ENCODE peak calls at places on chromosomes 1 and 21, in six cellular contexts. Z is heart left ventricle, H is IMR-90, K is vagina, I is prostate gland, Y is A549. E is an unnamed sample. For H3K4me1, the result is how much of the 10 kb centered on the place peaks cover.

GRCh38 chr1:231958448-231958847 is 331.9 kb downstream of the DISC1 start:
- DNase-seq in Z (no peak), H (peak), K (no peak), I (no peak), Y (no peak), E (no peak)

GRCh38 chr1:116743535-116743934 is 10.7 kb upstream of the CD2 start:
- DNase-seq in Z (no peak), H (no peak), K (no peak), I (no peak), Y (no peak), E (no peak)

GRCh38 chr1:193184776-193185175 is 1.6 kb downstream of the B3GALT2 start:
- DNase-seq in Z (no peak), H (no peak), K (no peak), I (no peak), Y (no peak), E (no peak)

GRCh38 chr1:30323352-30323751 is 400.0 kb downstream of the MATN1 start:
- DNase-seq in Z (no peak), H (no peak), K (no peak), I (no peak), Y (no peak), E (no peak)

GRCh38 chr1:27331922-27332321 is 9.9 kb upstream of the SYTL1 start:
- DNase-seq in Z (no peak), H (no peak), K (no peak), I (no peak), Y (no peak), E (no peak)

GRCh38 chr1:7608628-7609295 is 162.3 kb upstream of the VAMP3 start:
- DNase-seq in Z (no peak), H (peak), K (no peak), I (no peak), Y (no peak), E (no peak)

GRCh38 chr21:45599146-45599581 is 44.4 kb upstream of the PCBP3 start:
- DNase-seq in Z (no peak), H (no peak), K (no peak), I (no peak), Y (no peak), E (no peak)

GRCh38 chr1:212622467-212622866 is 13.9 kb downstream of the ATF3 start:
- DNase-seq in Z (no peak), H (no peak), K (no peak), I (no peak), Y (no peak), E (no peak)

GRCh38 chr1:95118019-95118499 is 904 bp downstream of the TLCD4 start:
- DNase-seq in Z (no peak), H (no peak), K (no peak), I (peak), Y (no peak), E (no peak)

GRCh38 chr1:9004031-9004730 is 22.0 kb downstream of the SLC2A7 start:
- DNase-seq in Z (no peak), H (no peak), K (no peak), I (no peak), Y (no peak), E (no peak)

GRCh38 chr1:155979525-155980343 is 1.4 kb upstream of the ARHGEF2 start:
- DNase-seq in Z (no peak), H (no peak), K (no peak), I (no peak), Y (no peak), E (peak)
- H3K4me1 ChIP-seq in Z (under half), H (half or more), K (half or more), I (under half), Y (half or more), E (under half)

GRCh38 chr1:147811751-147812150 is 51.3 kb upstream of the GJA5 start:
- DNase-seq in Z (no peak), H (no peak), K (no peak), I (no peak), Y (no peak), E (no peak)

GRCh38 chr1:147812799-147813198 is 52.4 kb upstream of the GJA5 start:
- DNase-seq in Z (no peak), H (no peak), K (no peak), I (no peak), Y (no peak), E (no peak)

GRCh38 chr1:147811273-147811672 is 50.9 kb upstream of the GJA5 start:
- DNase-seq in Z (no peak), H (no peak), K (no peak), I (no peak), Y (no peak), E (no peak)

GRCh38 chr1:147820898-147821297 is 60.5 kb upstream of the GJA5 start:
- DNase-seq in Z (no peak), H (no peak), K (no peak), I (no peak), Y (no peak), E (no peak)

DNA sequence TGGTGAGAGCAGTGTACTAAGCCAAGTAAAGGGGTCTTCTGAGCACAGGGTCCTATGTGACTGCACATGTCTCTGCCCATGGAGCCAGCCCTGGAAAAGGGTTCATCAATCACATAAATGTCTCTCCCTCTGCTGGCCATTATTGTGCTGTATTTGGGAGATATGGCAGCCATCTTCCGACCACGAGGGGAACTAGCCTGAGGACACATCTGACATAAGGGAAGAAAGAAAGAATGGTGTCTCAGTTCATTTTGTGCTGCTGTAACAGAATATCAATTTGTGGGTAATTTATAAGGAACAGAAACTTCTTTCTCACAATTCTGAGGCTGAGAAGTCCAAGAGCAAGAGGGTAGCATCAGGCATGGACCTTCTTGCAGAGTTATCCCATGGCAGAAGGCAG is 55.1 kb upstream of the GJA5 start:
- DNase-seq in Z (no peak), H (no peak), K (no peak), I (no peak), Y (no peak), E (no peak)
- TF ChIP-seq CTCF in Z (no peak), H (no peak), K (no peak), I (no peak), Y (no peak), E (no peak)

DNA sequence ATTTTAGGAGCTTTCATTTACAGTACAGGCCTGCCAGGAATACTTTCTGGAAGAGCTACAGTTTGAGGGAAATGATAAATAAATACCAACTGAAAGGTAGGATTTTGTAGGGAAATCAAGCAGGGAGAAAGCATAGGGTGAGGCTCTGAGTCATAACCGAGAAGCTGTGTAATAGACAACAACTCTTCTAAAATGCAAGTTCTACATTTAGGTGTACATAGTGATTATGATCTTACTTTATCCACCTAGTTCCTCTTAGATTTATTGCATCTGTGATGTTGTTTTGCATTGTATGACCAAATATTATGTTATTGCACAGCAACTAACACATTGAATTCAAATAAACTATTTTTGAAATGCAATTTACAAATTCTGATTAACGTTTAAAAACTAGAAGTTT is 819.3 kb downstream of the PLA2G4A start:
- DNase-seq in Z (no peak), H (no peak), K (no peak), I (no peak), Y (no peak), E (no peak)
- TF ChIP-seq POLR2A in Z (no peak), H (no peak), K (no peak), I (no peak), Y (no peak), E (no peak)

DNA sequence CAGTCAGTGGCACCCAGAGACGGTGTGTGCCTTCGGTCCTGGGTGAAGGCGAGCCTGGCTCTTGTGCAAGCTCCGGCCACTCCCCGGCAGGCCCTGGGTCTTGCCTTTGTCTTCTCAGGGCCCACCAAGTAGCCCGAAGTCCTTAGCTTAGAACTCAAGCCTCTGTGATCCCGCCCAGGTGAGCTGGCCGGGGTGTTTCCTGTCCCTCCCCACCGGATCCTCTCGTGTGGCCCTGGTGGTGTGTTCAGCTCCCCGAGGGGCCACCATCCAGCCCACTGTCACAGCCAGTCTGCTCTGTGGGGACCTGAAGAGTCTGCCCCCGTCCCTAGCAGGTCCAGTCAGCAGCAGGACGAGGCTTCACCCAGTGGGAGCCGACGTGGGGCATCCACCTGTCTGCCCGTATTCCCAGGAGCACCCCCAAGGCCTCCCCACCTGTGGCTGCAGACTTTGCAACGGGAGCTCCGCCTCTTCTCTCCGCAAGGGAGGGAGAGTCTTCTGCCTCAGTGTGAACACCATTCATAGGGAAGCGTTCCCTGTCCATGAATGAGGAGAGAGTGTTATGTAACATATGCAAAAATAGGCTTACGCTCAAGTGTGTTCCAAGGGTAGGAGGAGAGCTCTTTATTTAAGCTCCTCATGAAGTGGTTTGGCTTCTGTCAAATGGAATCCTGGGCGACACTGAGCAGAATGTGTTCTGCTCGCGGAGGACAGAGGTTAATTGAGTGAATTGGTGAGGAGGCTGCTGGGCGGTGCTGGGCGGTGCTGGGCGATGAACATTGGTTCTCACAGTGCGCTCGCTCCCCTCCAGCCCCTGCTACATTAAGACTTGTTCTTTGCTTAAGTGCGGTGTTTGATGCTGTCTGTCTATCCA is 108.9 kb downstream of the CRYAA start:
- DNase-seq in Z (peak), H (no peak), K (no peak), I (no peak), Y (no peak), E (no peak)
- H3K4me1 ChIP-seq in Z (under half), H (under half), K (under half), I (under half), Y (under half), E (under half)

GRCh38 chr1:92786298-92786901 is 1.5 kb upstream of the EVI5 start:
- DNase-seq in Z (no peak), H (no peak), K (no peak), I (no peak), Y (no peak), E (no peak)

GRCh38 chr1:92790081-92790480 is 5.2 kb upstream of the EVI5 start:
- DNase-seq in Z (no peak), H (no peak), K (no peak), I (no peak), Y (no peak), E (no peak)

GRCh38 chr1:92790867-92791266 is 6.0 kb upstream of the EVI5 start:
- DNase-seq in Z (no peak), H (no peak), K (no peak), I (no peak), Y (no peak), E (no peak)

GRCh38 chr1:92784051-92784638 is 763 bp downstream of the EVI5 start:
- DNase-seq in Z (no peak), H (peak), K (no peak), I (peak), Y (peak), E (peak)

GRCh38 chr1:92784639-92785500 is at the start of gene EVI5:
- DNase-seq in Z (peak), H (peak), K (peak), I (peak), Y (peak), E (peak)
- TF ChIP-seq CTCF in Z (no peak), H (no peak), K (no peak), I (no peak), Y (no peak), E (no peak)

DNA sequence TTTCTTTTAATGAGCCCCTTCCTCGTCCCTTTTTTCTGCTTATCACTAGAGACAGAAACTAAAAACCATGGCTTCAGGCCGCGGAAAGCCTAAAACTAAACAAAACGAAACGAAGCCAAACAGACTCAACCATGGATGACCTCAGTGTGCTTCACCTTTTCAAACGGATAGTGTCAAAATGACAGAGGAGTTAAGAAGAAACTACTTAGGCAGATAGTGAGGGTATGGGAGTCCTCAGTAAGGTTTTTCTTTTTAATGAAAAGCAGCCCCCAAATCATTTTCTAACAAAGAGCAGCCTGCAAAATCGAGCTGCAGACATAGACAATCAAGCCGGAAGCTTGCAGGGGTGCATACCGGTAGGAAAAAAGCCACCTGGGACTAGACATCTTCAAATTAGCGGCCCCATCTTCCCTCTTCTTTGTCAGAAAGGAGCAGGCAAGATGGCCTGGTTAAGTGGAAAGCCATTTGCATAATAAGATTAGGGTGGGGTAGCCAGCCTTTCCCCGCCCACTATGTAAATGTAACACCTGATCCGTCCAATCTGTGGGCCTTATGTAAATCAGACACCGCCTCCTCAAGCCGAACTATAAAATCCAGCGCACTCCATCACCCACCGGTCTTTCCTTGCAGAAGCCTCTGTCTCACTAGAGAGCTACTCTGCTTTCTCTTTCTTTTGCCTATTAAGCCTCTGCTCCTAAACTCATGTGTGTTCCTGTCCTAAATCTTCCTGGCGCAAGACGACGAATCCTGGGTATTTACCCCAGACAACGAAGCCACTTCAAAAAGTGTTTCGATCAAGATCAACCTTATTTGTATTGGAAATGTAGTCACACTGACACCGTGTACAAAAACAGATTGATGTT is 6.2 kb upstream of the ERO1B start:
- DNase-seq in Z (no peak), H (no peak), K (no peak), I (no peak), Y (no peak), E (peak)
- TF ChIP-seq POLR2A in Z (no peak), H (no peak), K (no peak), I (no peak), Y (no peak), E (peak)

GRCh38 chr1:245105042-245105441 is 49.7 kb upstream of the KIF26B start:
- DNase-seq in Z (no peak), H (no peak), K (no peak), I (no peak), Y (no peak), E (no peak)
- H3K4me1 ChIP-seq in Z (under half), H (under half), K (under half), I (under half), Y (under half), E (under half)

DNA sequence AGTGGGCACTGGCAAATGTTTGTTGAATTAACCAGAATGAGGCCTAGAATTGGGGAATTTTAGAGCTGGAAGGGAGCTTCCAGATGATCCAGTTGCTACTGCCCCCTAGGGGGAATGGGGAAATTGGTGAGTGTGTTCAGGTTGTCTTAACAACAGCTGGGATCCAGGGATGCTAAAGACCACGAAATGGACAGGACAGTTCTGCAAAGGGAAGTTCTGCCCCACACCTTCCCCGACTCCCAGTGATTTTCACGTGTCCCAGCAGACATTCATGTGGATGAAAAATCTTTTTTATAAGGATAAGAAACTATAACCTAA is 33.9 kb downstream of the TRIM62 start:
- DNase-seq in Z (no peak), H (peak), K (no peak), I (no peak), Y (peak), E (no peak)
- TF ChIP-seq CTCF in Z (no peak), H (peak), K (no peak), I (no peak), Y (peak), E (no peak)